ENCODE peak calls at places on chromosomes 6 and 20, in four cellular contexts. G is psoas muscle, B is BJ, I is PC-3. S is an unnamed sample.

GRCh38 chr6:88975369-88975768 is 12.0 kb upstream of the RNGTT start:
- DNase-seq in G (no peak), B (no peak), I (no peak), S (no peak)

GRCh38 chr20:62924567-62925419 is 1.5 kb downstream of the DIDO1 start:
- DNase-seq in G (no peak), B (no peak), I (peak; percentile 47), S (peak; percentile 61)

GRCh38 chr6:149608381-149608982 is 40.0 kb downstream of the KATNA1 start:
- DNase-seq in G (no peak), B (no peak), I (no peak), S (no peak)

GRCh38 chr6:107496892-107497684 is 7.2 kb downstream of the SOBP start:
- DNase-seq in G (no peak), B (no peak), I (no peak), S (no peak)

GRCh38 chr20:49675368-49676151 is 38.1 kb downstream of the B4GALT5 start:
- DNase-seq in G (no peak), B (no peak), I (peak; percentile 93), S (no peak)

GRCh38 chr6:49257549-49257948 is 205.5 kb downstream of the MMUT start:
- DNase-seq in G (no peak), B (no peak), I (no peak), S (no peak)

GRCh38 chr6:38784506-38785235 is 69.6 kb downstream of the DNAH8 start:
- DNase-seq in G (no peak), B (no peak), I (no peak), S (no peak)

GRCh38 chr6:151808331-151809241 is 1.1 kb downstream of the ESR1 start:
- DNase-seq in G (peak; percentile 30), B (no peak), I (no peak), S (no peak)

GRCh38 chr6:1474205-1474604 is 84.8 kb downstream of the FOXF2 start:
- DNase-seq in G (no peak), B (no peak), I (peak; percentile 25), S (no peak)

GRCh38 chr6:152130441-152130840 is 323.0 kb downstream of the ESR1 start:
- DNase-seq in G (no peak), B (no peak), I (peak; percentile 26), S (peak; percentile 26)

GRCh38 chr6:43515808-43516207 is 918 bp downstream of the YIPF3 start:
- DNase-seq in G (no peak), B (no peak), I (no peak), S (no peak)

GRCh38 chr6:157760589-157761330 is 62.3 kb upstream of the SNX9 start:
- DNase-seq in G (no peak), B (peak; percentile 95), I (peak; percentile 86), S (peak; percentile 80)

GRCh38 chr6:38671885-38672467 is 31.0 kb downstream of the GLO1 start:
- DNase-seq in G (no peak), B (peak; percentile 8), I (peak; percentile 78), S (peak; percentile 60)

GRCh38 chr6:131368077-131368911 is 204.7 kb upstream of the ARG1 start:
- DNase-seq in G (peak; percentile 20), B (no peak), I (no peak), S (no peak)

GRCh38 chr6:128657181-128657580 is 136.8 kb upstream of the PTPRK start:
- DNase-seq in G (no peak), B (no peak), I (no peak), S (no peak)

GRCh38 chr6:143064996-143065683 is 4.5 kb downstream of the AIG1 start:
- DNase-seq in G (no peak), B (no peak), I (peak; percentile 14), S (peak; percentile 31)

GRCh38 chr20:46253391-46253790 is 54.9 kb downstream of the CDH22 start:
- DNase-seq in G (no peak), B (no peak), I (peak; percentile 58), S (peak; percentile 36)
- TF ChIP-seq CTCF in G (peak; percentile 26), B (peak; percentile 12), I (peak; percentile 58), S (no peak)

GRCh38 chr6:66496659-66497058 is 789.6 kb upstream of the EYS start:
- DNase-seq in G (no peak), B (no peak), I (peak; percentile 51), S (peak; percentile 51)
- TF ChIP-seq CTCF in G (no peak), B (no peak), I (peak; percentile 63), S (peak; percentile 44)

DNA sequence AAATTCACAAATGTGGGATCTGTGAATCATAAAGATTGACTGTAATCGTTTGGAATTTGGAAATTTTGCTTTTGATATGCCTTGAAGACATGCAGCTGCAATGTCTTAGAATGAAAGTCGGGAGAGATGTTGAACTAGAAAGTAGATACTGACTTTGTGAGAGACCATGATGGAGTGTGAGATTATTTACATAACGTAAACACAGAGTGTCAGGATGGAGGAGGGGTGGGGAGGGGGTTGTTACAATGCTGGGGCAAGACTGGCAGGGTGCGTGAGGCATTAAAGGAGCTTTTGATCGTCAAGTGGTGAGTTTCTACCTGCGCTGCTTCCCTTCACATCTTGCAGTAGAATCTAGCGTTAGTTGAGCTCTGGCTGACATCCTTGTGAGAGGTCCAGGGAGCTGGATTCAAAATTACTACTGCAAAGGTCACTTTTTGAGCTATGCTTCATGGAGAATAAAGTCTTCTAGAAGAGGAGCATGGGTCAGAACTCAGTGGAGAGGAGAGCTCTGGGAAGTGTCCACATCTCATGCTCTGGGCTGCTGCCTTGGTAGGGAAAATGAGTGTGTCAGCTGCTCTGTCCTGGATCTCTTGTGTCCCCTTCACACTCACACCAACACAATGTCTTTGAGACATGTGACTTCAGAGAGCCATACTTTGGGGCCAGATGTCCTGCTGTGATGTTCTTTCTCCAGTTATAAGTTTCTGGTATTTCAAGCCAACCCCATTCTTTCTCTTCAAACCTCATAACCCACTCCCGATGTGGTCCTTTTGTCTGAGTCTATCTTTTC is 105.2 kb upstream of the CITED2 start:
- DNase-seq in G (no peak), B (no peak), I (no peak), S (no peak)
- TF ChIP-seq CTCF in G (no peak), B (no peak), I (no peak), S (no peak)

DNA sequence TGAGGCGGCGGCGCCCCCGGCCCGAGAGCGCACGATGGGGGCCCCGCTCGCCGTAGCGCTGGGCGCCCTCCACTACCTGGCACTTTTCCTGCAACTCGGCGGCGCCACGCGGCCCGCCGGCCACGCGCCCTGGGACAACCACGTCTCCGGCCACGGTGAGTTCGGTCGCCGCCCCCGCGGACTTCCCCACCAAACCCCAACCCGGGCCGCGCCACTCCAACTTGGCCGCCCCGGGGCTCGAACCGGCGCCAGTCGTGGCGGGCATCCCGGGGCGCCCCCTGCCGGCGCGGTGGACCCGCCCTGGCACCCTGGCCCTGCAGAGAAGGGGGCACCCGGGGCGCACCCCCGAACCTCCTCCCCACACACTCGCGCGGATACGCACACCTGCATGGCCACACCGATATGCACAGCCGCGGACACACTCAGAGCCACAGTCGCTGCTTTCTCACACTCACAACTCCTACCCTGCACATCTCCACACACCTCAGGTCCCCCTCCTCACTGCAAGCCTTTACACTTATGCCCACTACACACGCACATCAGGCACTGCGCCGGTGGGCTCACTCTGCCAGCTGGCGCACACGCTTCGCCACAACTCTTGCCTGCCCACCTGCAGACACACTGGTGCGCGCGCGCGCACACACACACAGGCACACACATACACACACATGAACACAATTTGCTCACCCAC is 535 bp downstream of the VSTM2L start:
- DNase-seq in G (no peak), B (no peak), I (no peak), S (no peak)
- TF ChIP-seq CTCF in G (peak; percentile 17), B (peak; percentile 14), I (peak; percentile 70), S (peak; percentile 62)

S was measured in MCF 10A.